ENCODE peak calls at places on chromosome 17, in five cellular contexts. X is activated CD4-positive, CD25-positive, alpha-beta regulatory T cell; P is stimulated activated CD8-positive, alpha-beta memory T cell treated with anti-CD3 and anti-CD28 coated beads, Interleukin-7, amount 100 ng/mL, for 1 hour; T is fibroblast of pulmonary artery; S is NCI-H69. H is an unnamed sample.

GRCh38 chr17:607341-608060 is 107.1 kb downstream of the VPS53 start:
- DNase-seq in P (no peak), T (no peak), X (no peak), S (no peak), H (no peak)

GRCh38 chr17:44222112-44222869 is 2.8 kb upstream of the UBTF start:
- DNase-seq in P (no peak), T (peak), X (no peak), S (peak), H (no peak)

GRCh38 chr17:4236456-4236855 is 27.3 kb downstream of the ANKFY1 start:
- DNase-seq in P (no peak), X (no peak), S (no peak), T (peak), H (no peak)

GRCh38 chr17:67322039-67322787 is 44.2 kb downstream of the PSMD12 start:
- DNase-seq in S (peak), T (no peak), X (no peak), P (no peak), H (no peak)

GRCh38 chr17:55157165-55157564 is 107.6 kb upstream of the HLF start:
- DNase-seq in T (peak), P (no peak), X (no peak), S (peak), H (no peak)

GRCh38 chr17:33451221-33451620 is 158.1 kb upstream of the ASIC2 start:
- DNase-seq in S (no peak), T (peak), X (no peak), P (no peak), H (no peak)

GRCh38 chr17:2929881-2930533 is 133.4 kb downstream of the OR1D5 start:
- DNase-seq in T (peak), P (peak), S (peak), X (peak), H (no peak)

GRCh38 chr17:57130708-57131461 is 45.8 kb downstream of the AKAP1 start:
- DNase-seq in T (peak), S (peak), X (peak), P (peak), H (peak)

GRCh38 chr17:9768381-9768934 is 22.9 kb downstream of the DHRS7C start:
- DNase-seq in P (no peak), X (no peak), T (peak), S (peak), H (no peak)

GRCh38 chr17:37106049-37106448 is 157.3 kb downstream of the AATF start:
- DNase-seq in S (peak), T (no peak), X (no peak), P (no peak), H (no peak)